ENCODE peak calls at places on chromosomes 11 and 22, in six cellular contexts. B is breast epithelium, S is tibial nerve, O is A673, G is mammary epithelial cell, H is Panc1. X is an unnamed sample. For H3K4me1, the result is how much of the 10 kb centered on the place peaks cover.

GRCh38 chr11:662689-663274 is 25.7 kb downstream of the DRD4 start:
- DNase-seq in B (no peak), S (peak), O (peak), G (peak), H (peak), X (peak)

GRCh38 chr11:78831571-78831970 is 256.9 kb upstream of the NARS2 start:
- DNase-seq in B (no peak), S (no peak), O (no peak), G (no peak), H (no peak), X (no peak)

GRCh38 chr11:1397146-1397861 is 7.6 kb downstream of the BRSK2 start:
- DNase-seq in B (no peak), S (no peak), O (no peak), G (no peak), H (no peak), X (no peak)

GRCh38 chr11:20000393-20001134 is 159.7 kb downstream of the DBX1 start:
- DNase-seq in B (no peak), S (no peak), O (no peak), G (no peak), H (no peak), X (no peak)

GRCh38 chr22:26709617-26710390 is 52.4 kb downstream of the MIAT start:
- DNase-seq in B (no peak), S (no peak), O (no peak), G (no peak), H (no peak), X (no peak)

GRCh38 chr11:117827521-117828511 is 3.3 kb upstream of the FXYD2 start:
- DNase-seq in B (no peak), S (no peak), O (no peak), G (no peak), H (no peak), X (no peak)

GRCh38 chr11:68440254-68440653 is 20.3 kb upstream of the PPP6R3 start:
- DNase-seq in B (no peak), S (no peak), O (peak), G (no peak), H (no peak), X (no peak)

GRCh38 chr11:12226093-12226492 is 115.7 kb downstream of the MICAL2 start:
- DNase-seq in B (no peak), S (no peak), O (no peak), G (no peak), H (no peak), X (no peak)

GRCh38 chr22:21032037-21032842 is at the start of gene SLC7A4:
- DNase-seq in B (no peak), S (no peak), O (no peak), G (no peak), H (no peak), X (no peak)

GRCh38 chr22:42172385-42173172 is 42.0 kb upstream of the CYP2D6 start:
- DNase-seq in B (no peak), S (no peak), O (peak), G (no peak), H (no peak), X (peak)

GRCh38 chr11:95723353-95723942 is 66.1 kb downstream of the FAM76B start:
- DNase-seq in B (no peak), S (no peak), O (no peak), G (peak), H (no peak), X (no peak)

GRCh38 chr11:74316772-74317505 is 5.5 kb upstream of the P4HA3 start:
- DNase-seq in B (no peak), S (no peak), O (no peak), G (peak), H (no peak), X (no peak)

GRCh38 chr22:43858156-43858895 is 4.0 kb downstream of the SULT4A1 start:
- DNase-seq in B (peak), S (no peak), O (no peak), G (no peak), H (no peak), X (no peak)

GRCh38 chr22:24995649-24996180 is 43.2 kb downstream of the KIAA1671 start:
- DNase-seq in B (no peak), S (no peak), O (no peak), G (no peak), H (no peak), X (no peak)

GRCh38 chr22:42376721-42377177 is 55.5 kb downstream of the NFAM1 start:
- DNase-seq in B (no peak), S (peak), O (no peak), G (no peak), H (no peak), X (no peak)

GRCh38 chr11:13258855-13259254 is 18.7 kb upstream of the BMAL1 start:
- DNase-seq in B (no peak), S (no peak), O (no peak), G (no peak), H (no peak), X (no peak)

GRCh38 chr11:71139516-71140205 is 112.7 kb downstream of the SHANK2 start:
- DNase-seq in B (peak), S (no peak), O (peak), G (peak), H (no peak), X (no peak)

GRCh38 chr22:21865041-21865440 is 2.4 kb downstream of the MAPK1 start:
- DNase-seq in B (no peak), S (peak), O (peak), G (peak), H (peak), X (no peak)

GRCh38 chr11:105538531-105538930 is 71.3 kb upstream of the GRIA4 start:
- DNase-seq in B (no peak), S (no peak), O (no peak), G (no peak), H (no peak), X (no peak)
- H3K27ac ChIP-seq in B (no peak), S (no peak), O (no peak), G (no peak), H (no peak), X (no peak)

GRCh38 chr22:39833610-39834009 is 60.0 kb downstream of the ENTHD1 start:
- DNase-seq in B (no peak), S (no peak), O (no peak), G (no peak), H (no peak), X (no peak)
- H3K4me1 ChIP-seq in B (under half), S (under half), O (under half), G (under half), H (under half), X (under half)

GRCh38 chr22:38728899-38729796 is 23.4 kb downstream of the GTPBP1 start:
- DNase-seq in B (no peak), S (no peak), O (no peak), G (no peak), H (no peak), X (no peak)

GRCh38 chr22:38731703-38732161 is 24.1 kb downstream of the SUN2 start:
- DNase-seq in B (no peak), S (no peak), O (no peak), G (no peak), H (no peak), X (no peak)

GRCh38 chr22:38727530-38728451 is 22.0 kb downstream of the GTPBP1 start:
- DNase-seq in B (peak), S (no peak), O (no peak), G (no peak), H (no peak), X (no peak)

GRCh38 chr22:38730411-38730871 is 24.7 kb downstream of the GTPBP1 start:
- DNase-seq in B (no peak), S (no peak), O (no peak), G (no peak), H (no peak), X (no peak)

DNA sequence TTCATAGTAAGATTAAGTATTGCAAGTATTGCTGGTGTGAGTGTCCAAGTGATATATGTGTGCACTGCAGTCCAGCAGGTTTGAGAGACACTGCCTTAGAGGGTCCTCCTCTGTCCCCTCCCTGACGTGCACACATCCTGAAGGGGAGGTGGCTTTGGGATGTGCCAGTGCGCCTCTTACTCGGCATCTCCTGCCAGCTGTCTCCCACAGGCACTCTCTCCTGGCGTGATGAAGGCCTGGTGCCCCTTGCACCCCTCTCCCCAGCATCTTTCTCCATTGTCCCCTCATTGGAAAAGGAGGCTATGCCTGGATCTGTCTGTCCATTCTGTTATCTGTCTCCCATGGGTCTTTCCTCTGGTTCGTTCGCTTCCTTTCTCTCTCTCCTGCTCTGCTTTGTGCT is 24.2 kb downstream of the GTPBP1 start:
- DNase-seq in B (no peak), S (no peak), O (no peak), G (no peak), H (no peak), X (no peak)
- H3K27ac ChIP-seq in B (no peak), S (no peak), O (no peak), G (no peak), H (no peak), X (no peak)

DNA sequence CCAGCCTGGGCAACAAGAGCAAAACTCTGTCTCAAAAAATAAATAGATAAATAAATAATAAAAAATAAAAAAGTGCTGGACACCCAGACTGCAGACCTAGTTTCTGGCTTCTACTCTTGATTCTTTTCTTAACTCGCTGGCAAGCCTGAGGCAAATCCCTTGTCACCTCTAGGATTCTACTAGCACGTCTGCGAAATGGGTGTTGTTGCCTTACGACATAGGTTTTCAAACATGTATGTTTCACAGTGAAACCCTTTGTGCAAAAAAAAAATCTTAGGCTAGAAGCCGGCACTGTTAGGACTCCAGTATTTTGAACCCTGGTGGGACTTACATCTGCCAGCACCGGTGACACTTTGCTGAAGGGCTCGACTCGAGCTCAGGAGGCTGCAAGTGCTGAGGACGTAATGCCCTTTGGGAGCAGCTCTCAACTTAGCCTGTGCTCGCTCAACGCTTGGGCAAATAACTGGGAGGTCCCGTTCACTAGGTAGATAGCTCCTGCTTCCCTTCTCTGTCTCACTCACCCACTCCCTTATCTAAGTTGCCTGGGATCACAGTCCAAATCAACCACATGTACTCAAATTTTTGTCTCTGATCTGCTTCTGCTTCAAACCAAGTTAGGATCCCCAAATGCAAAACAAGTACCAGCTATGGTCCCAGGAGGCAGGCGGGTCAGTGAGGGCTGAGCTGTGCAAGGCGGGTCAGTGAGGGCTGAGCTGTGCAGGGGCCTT is 34.7 kb upstream of the MYH9 start:
- DNase-seq in B (no peak), S (no peak), O (no peak), G (no peak), H (no peak), X (peak)
- H3K4me1 ChIP-seq in B (under half), S (under half), O (under half), G (under half), H (under half), X (under half)

DNA sequence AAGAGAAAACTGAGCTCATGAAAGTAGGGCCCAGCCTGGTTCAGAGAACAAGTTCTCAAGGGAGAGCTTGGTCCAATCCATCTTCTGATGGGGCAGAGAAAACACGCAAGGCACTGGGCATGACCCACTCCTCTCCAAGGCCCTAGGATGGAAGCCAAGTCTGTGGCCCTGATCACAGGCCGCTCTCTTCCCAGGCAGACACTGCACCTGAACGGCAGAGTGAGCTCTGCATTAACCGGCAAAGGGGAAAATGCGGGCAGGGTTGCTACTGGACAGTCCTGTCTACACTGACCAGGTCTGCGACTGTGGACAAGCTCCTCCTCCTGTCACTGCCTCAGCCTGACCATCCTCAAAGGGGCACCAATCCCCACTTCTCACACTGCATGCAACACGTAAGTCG is 49.3 kb downstream of the SGSM3 start:
- DNase-seq in B (peak), S (no peak), O (no peak), G (no peak), H (no peak), X (no peak)
- H3K27ac ChIP-seq in B (no peak), S (no peak), O (no peak), G (no peak), H (no peak), X (peak)

GRCh38 chr11:130161441-130161840 is 1.9 kb downstream of the ST14 start:
- DNase-seq in B (no peak), S (no peak), O (no peak), G (no peak), H (no peak), X (no peak)
- H3K4me1 ChIP-seq in B (under half), S (under half), O (under half), G (under half), H (under half), X (under half)

GRCh38 chr11:66220566-66220935 is 47.9 kb upstream of the RAB1B start:
- DNase-seq in B (peak), S (no peak), O (no peak), G (no peak), H (no peak), X (no peak)

GRCh38 chr11:66221012-66221411 is 47.4 kb upstream of the RAB1B start:
- DNase-seq in B (peak), S (no peak), O (no peak), G (no peak), H (no peak), X (no peak)

GRCh38 chr11:66222358-66223149 is 45.9 kb upstream of the RAB1B start:
- DNase-seq in B (peak), S (peak), O (peak), G (peak), H (peak), X (peak)

GRCh38 chr11:66219846-66220565 is 48.4 kb upstream of the RAB1B start:
- DNase-seq in B (no peak), S (no peak), O (no peak), G (no peak), H (no peak), X (no peak)

GRCh38 chr11:66221726-66222236 is 46.7 kb upstream of the RAB1B start:
- DNase-seq in B (peak), S (no peak), O (peak), G (no peak), H (no peak), X (peak)
- H3K27ac ChIP-seq in B (no peak), S (no peak), O (no peak), G (no peak), H (no peak), X (no peak)

GRCh38 chr11:87437844-87438223 is 400.1 kb downstream of the TMEM135 start:
- DNase-seq in B (no peak), S (no peak), O (no peak), G (peak), H (peak), X (peak)

GRCh38 chr11:87439981-87440760 is 402.4 kb downstream of the TMEM135 start:
- DNase-seq in B (no peak), S (no peak), O (no peak), G (no peak), H (no peak), X (no peak)

GRCh38 chr11:87431386-87431785 is 393.7 kb downstream of the TMEM135 start:
- DNase-seq in B (no peak), S (no peak), O (no peak), G (no peak), H (no peak), X (no peak)

GRCh38 chr11:87432006-87432405 is 394.3 kb downstream of the TMEM135 start:
- DNase-seq in B (no peak), S (no peak), O (no peak), G (no peak), H (no peak), X (no peak)

GRCh38 chr11:87437133-87437843 is 399.6 kb downstream of the TMEM135 start:
- DNase-seq in B (no peak), S (no peak), O (no peak), G (no peak), H (no peak), X (no peak)
- H3K4me1 ChIP-seq in B (under half), S (under half), O (under half), G (under half), H (under half), X (under half)

GRCh38 chr11:76270387-76270786 is 64.1 kb upstream of the WNT11 start:
- DNase-seq in B (no peak), S (peak), O (no peak), G (no peak), H (no peak), X (no peak)

GRCh38 chr11:76267563-76267962 is 61.3 kb upstream of the WNT11 start:
- DNase-seq in B (no peak), S (no peak), O (no peak), G (no peak), H (no peak), X (no peak)

GRCh38 chr11:76268498-76268897 is 62.2 kb upstream of the WNT11 start:
- DNase-seq in B (no peak), S (no peak), O (no peak), G (no peak), H (no peak), X (no peak)

GRCh38 chr11:76269661-76270322 is 63.5 kb upstream of the WNT11 start:
- DNase-seq in B (no peak), S (no peak), O (no peak), G (no peak), H (no peak), X (no peak)

GRCh38 chr11:76269247-76269646 is 62.9 kb upstream of the WNT11 start:
- DNase-seq in B (no peak), S (peak), O (no peak), G (no peak), H (no peak), X (no peak)
- H3K27ac ChIP-seq in B (peak), S (peak), O (no peak), G (no peak), H (no peak), X (no peak)